ENCODE peak calls at places on chromosome 16, in four cellular contexts. One of them, this sample, is unnamed.

GRCh38 chr16:88854306-88855111 is 2.2 kb downstream of the GALNS start:
- DNase-seq in CD4-positive, CD25-positive, alpha-beta regulatory T cell: peak; percentile 14
- DNase-seq in SK-N-SH: no peak
- DNase-seq in right atrium auricular region: no peak
- DNase-seq in this sample: peak; percentile 29

GRCh38 chr16:11955713-11956123 is 9.3 kb upstream of the TNFRSF17 start:
- DNase-seq in right atrium auricular region: no peak
- DNase-seq in CD4-positive, CD25-positive, alpha-beta regulatory T cell: no peak
- DNase-seq in SK-N-SH: no peak
- DNase-seq in this sample: no peak

GRCh38 chr16:51940183-51940582 is 606.8 kb downstream of the TOX3 start:
- DNase-seq in CD4-positive, CD25-positive, alpha-beta regulatory T cell: no peak
- DNase-seq in right atrium auricular region: no peak
- DNase-seq in SK-N-SH: no peak
- DNase-seq in this sample: no peak

GRCh38 chr16:3727806-3728381 is 10.6 kb upstream of the TRAP1 start:
- DNase-seq in right atrium auricular region: no peak
- DNase-seq in CD4-positive, CD25-positive, alpha-beta regulatory T cell: no peak
- DNase-seq in SK-N-SH: peak; percentile 21
- DNase-seq in this sample: no peak

GRCh38 chr16:728131-728889 is 1.4 kb downstream of the HAGHL start:
- DNase-seq in right atrium auricular region: no peak
- DNase-seq in CD4-positive, CD25-positive, alpha-beta regulatory T cell: peak; percentile 61
- DNase-seq in SK-N-SH: peak; percentile 96
- DNase-seq in this sample: no peak

GRCh38 chr16:57688487-57688986 is 6.1 kb upstream of the DRC7 start:
- DNase-seq in right atrium auricular region: no peak
- DNase-seq in CD4-positive, CD25-positive, alpha-beta regulatory T cell: no peak
- DNase-seq in SK-N-SH: no peak
- DNase-seq in this sample: no peak

GRCh38 chr16:19843371-19843770 is 41.3 kb downstream of the GPRC5B start:
- DNase-seq in SK-N-SH: no peak
- DNase-seq in CD4-positive, CD25-positive, alpha-beta regulatory T cell: no peak
- DNase-seq in right atrium auricular region: no peak
- DNase-seq in this sample: no peak

GRCh38 chr16:26365555-26365954 is 673.8 kb downstream of the HS3ST4 start:
- DNase-seq in SK-N-SH: no peak
- DNase-seq in CD4-positive, CD25-positive, alpha-beta regulatory T cell: no peak
- DNase-seq in right atrium auricular region: no peak
- DNase-seq in this sample: no peak

GRCh38 chr16:23148513-23149266 is 562 bp downstream of the USP31 start:
- DNase-seq in right atrium auricular region: peak; percentile 78
- DNase-seq in SK-N-SH: peak; percentile 78
- DNase-seq in CD4-positive, CD25-positive, alpha-beta regulatory T cell: peak; percentile 43
- DNase-seq in this sample: peak; percentile 40

GRCh38 chr16:84507011-84507982 is 2.8 kb upstream of the MEAK7 start:
- DNase-seq in right atrium auricular region: no peak
- DNase-seq in CD4-positive, CD25-positive, alpha-beta regulatory T cell: no peak
- DNase-seq in SK-N-SH: no peak
- DNase-seq in this sample: no peak

GRCh38 chr16:23729503-23730424 is 16.7 kb upstream of the ERN2 start:
- DNase-seq in SK-N-SH: no peak
- DNase-seq in CD4-positive, CD25-positive, alpha-beta regulatory T cell: no peak
- DNase-seq in right atrium auricular region: no peak
- DNase-seq in this sample: peak; percentile 30

GRCh38 chr16:4244254-4244812 is 2.5 kb upstream of the SRL start:
- DNase-seq in CD4-positive, CD25-positive, alpha-beta regulatory T cell: no peak
- DNase-seq in right atrium auricular region: no peak
- DNase-seq in SK-N-SH: no peak
- DNase-seq in this sample: no peak

GRCh38 chr16:70396209-70396904 is 42.5 kb downstream of the ST3GAL2 start:
- DNase-seq in SK-N-SH: peak; percentile 91
- DNase-seq in CD4-positive, CD25-positive, alpha-beta regulatory T cell: no peak
- DNase-seq in right atrium auricular region: no peak
- DNase-seq in this sample: no peak

GRCh38 chr16:51113254-51114125 is 37.6 kb downstream of the SALL1 start:
- DNase-seq in right atrium auricular region: no peak
- DNase-seq in SK-N-SH: no peak
- DNase-seq in CD4-positive, CD25-positive, alpha-beta regulatory T cell: no peak
- DNase-seq in this sample: no peak

GRCh38 chr16:49520684-49521083 is 147.1 kb downstream of the C16orf78 start:
- DNase-seq in right atrium auricular region: no peak
- DNase-seq in CD4-positive, CD25-positive, alpha-beta regulatory T cell: no peak
- DNase-seq in SK-N-SH: no peak
- DNase-seq in this sample: no peak

GRCh38 chr16:11562941-11563340 is 23.8 kb downstream of the LITAF start:
- DNase-seq in CD4-positive, CD25-positive, alpha-beta regulatory T cell: no peak
- DNase-seq in right atrium auricular region: no peak
- DNase-seq in SK-N-SH: no peak
- DNase-seq in this sample: no peak

GRCh38 chr16:77724174-77724573 is 1.9 kb downstream of the NUDT7 start:
- DNase-seq in SK-N-SH: no peak
- DNase-seq in right atrium auricular region: no peak
- DNase-seq in CD4-positive, CD25-positive, alpha-beta regulatory T cell: no peak
- DNase-seq in this sample: no peak

GRCh38 chr16:73196670-73197069 is 148.7 kb upstream of the ZFHX3 start:
- DNase-seq in SK-N-SH: peak; percentile 42
- DNase-seq in right atrium auricular region: peak; percentile 82
- DNase-seq in CD4-positive, CD25-positive, alpha-beta regulatory T cell: no peak
- DNase-seq in this sample: peak; percentile 35

GRCh38 chr16:83940630-83941378 is 12.2 kb upstream of the OSGIN1 start:
- DNase-seq in CD4-positive, CD25-positive, alpha-beta regulatory T cell: no peak
- DNase-seq in right atrium auricular region: no peak
- DNase-seq in SK-N-SH: no peak
- DNase-seq in this sample: no peak

GRCh38 chr16:58029410-58029809 is 3.9 kb downstream of the MMP15 start:
- DNase-seq in SK-N-SH: no peak
- DNase-seq in right atrium auricular region: no peak
- DNase-seq in CD4-positive, CD25-positive, alpha-beta regulatory T cell: no peak
- DNase-seq in this sample: no peak

GRCh38 chr16:78931267-78932060 is 669.1 kb downstream of the MAF start:
- DNase-seq in right atrium auricular region: no peak
- DNase-seq in SK-N-SH: no peak
- DNase-seq in CD4-positive, CD25-positive, alpha-beta regulatory T cell: no peak
- DNase-seq in this sample: no peak

GRCh38 chr16:87608400-87608985 is 6.2 kb downstream of the JPH3 start:
- DNase-seq in SK-N-SH: no peak
- DNase-seq in CD4-positive, CD25-positive, alpha-beta regulatory T cell: no peak
- DNase-seq in right atrium auricular region: no peak
- DNase-seq in this sample: peak; percentile 71

GRCh38 chr16:75506567-75506966 is 11.3 kb upstream of the CHST6 start:
- DNase-seq in right atrium auricular region: peak; percentile 90
- DNase-seq in CD4-positive, CD25-positive, alpha-beta regulatory T cell: no peak
- DNase-seq in SK-N-SH: no peak
- DNase-seq in this sample: no peak

GRCh38 chr16:31354394-31355291 is at the start of gene ITGAX:
- DNase-seq in CD4-positive, CD25-positive, alpha-beta regulatory T cell: no peak
- DNase-seq in right atrium auricular region: peak; percentile 69
- DNase-seq in SK-N-SH: peak; percentile 17
- DNase-seq in this sample: peak; percentile 13

GRCh38 chr16:31329671-31330552 is 25.1 kb upstream of the ITGAX start:
- DNase-seq in SK-N-SH: no peak
- DNase-seq in right atrium auricular region: no peak
- DNase-seq in CD4-positive, CD25-positive, alpha-beta regulatory T cell: no peak
- DNase-seq in this sample: no peak

GRCh38 chr16:48576927-48577326 is 33.1 kb downstream of the N4BP1 start:
- DNase-seq in CD4-positive, CD25-positive, alpha-beta regulatory T cell: no peak
- DNase-seq in SK-N-SH: no peak
- DNase-seq in right atrium auricular region: no peak
- DNase-seq in this sample: no peak

GRCh38 chr16:73170587-73170986 is 122.7 kb upstream of the ZFHX3 start:
- DNase-seq in SK-N-SH: peak; percentile 53
- DNase-seq in CD4-positive, CD25-positive, alpha-beta regulatory T cell: no peak
- DNase-seq in right atrium auricular region: no peak
- DNase-seq in this sample: no peak

GRCh38 chr16:86608301-86608747 is 30.0 kb downstream of the FOXL1 start:
- DNase-seq in CD4-positive, CD25-positive, alpha-beta regulatory T cell: no peak
- DNase-seq in SK-N-SH: no peak
- DNase-seq in right atrium auricular region: no peak
- DNase-seq in this sample: no peak
- H3K27me3 ChIP-seq in CD4-positive, CD25-positive, alpha-beta regulatory T cell: no peaks in the 10 kb centered on the region
- H3K27me3 ChIP-seq in SK-N-SH: no peaks in the 10 kb centered on the region
- H3K27me3 ChIP-seq in right atrium auricular region: no peaks in the 10 kb centered on the region
- H3K27me3 ChIP-seq in this sample: peaks cover 12% of the 10 kb centered on the region

GRCh38 chr16:15141586-15141985 is 47.5 kb upstream of the RRN3 start:
- DNase-seq in CD4-positive, CD25-positive, alpha-beta regulatory T cell: no peak
- DNase-seq in right atrium auricular region: no peak
- DNase-seq in SK-N-SH: peak; percentile 8
- DNase-seq in this sample: no peak
- H3K4me1 ChIP-seq in CD4-positive, CD25-positive, alpha-beta regulatory T cell: no peaks in the 10 kb centered on the region
- H3K4me1 ChIP-seq in right atrium auricular region: peaks cover 61% of the 10 kb centered on the region
- H3K4me1 ChIP-seq in SK-N-SH: peaks cover 58% of the 10 kb centered on the region
- H3K4me1 ChIP-seq in this sample: no peaks in the 10 kb centered on the region

GRCh38 chr16:86353934-86354333 is 156.4 kb upstream of the FOXF1 start:
- DNase-seq in right atrium auricular region: no peak
- DNase-seq in CD4-positive, CD25-positive, alpha-beta regulatory T cell: no peak
- DNase-seq in SK-N-SH: no peak
- DNase-seq in this sample: no peak
- H3K27me3 ChIP-seq in right atrium auricular region: no peaks in the 10 kb centered on the region
- H3K27me3 ChIP-seq in CD4-positive, CD25-positive, alpha-beta regulatory T cell: no peaks in the 10 kb centered on the region
- H3K27me3 ChIP-seq in SK-N-SH: peaks cover 4% of the 10 kb centered on the region
- H3K27me3 ChIP-seq in this sample: peaks cover 17% of the 10 kb centered on the region

DNA sequence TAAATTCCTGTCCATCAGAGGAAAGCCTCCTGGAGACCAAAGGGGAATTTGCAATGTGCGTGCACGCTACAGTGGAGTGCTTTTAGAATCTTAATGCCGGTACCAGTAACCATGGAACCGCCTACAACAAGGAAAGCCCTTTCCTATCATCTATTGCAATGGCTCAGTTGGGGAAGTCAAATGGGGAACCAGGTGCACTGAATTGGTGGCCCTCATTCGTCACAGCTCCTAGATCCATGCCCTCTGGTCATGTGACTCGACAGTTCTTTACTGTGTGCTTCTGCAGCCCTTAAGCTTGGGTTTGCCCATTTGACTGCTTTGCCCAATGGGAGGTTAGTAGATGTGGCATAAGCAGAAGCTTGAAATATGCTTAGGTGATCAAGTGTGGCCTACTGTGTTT is 110.0 kb downstream of the XYLT1 start:
- DNase-seq in right atrium auricular region: no peak
- DNase-seq in CD4-positive, CD25-positive, alpha-beta regulatory T cell: no peak
- DNase-seq in SK-N-SH: no peak
- DNase-seq in this sample: no peak
- H3K4me1 ChIP-seq in right atrium auricular region: peaks cover 37% of the 10 kb centered on the region
- H3K4me1 ChIP-seq in CD4-positive, CD25-positive, alpha-beta regulatory T cell: peaks cover 79% of the 10 kb centered on the region
- H3K4me1 ChIP-seq in SK-N-SH: peaks cover 53% of the 10 kb centered on the region
- H3K4me1 ChIP-seq in this sample: peaks cover 11% of the 10 kb centered on the region

DNA sequence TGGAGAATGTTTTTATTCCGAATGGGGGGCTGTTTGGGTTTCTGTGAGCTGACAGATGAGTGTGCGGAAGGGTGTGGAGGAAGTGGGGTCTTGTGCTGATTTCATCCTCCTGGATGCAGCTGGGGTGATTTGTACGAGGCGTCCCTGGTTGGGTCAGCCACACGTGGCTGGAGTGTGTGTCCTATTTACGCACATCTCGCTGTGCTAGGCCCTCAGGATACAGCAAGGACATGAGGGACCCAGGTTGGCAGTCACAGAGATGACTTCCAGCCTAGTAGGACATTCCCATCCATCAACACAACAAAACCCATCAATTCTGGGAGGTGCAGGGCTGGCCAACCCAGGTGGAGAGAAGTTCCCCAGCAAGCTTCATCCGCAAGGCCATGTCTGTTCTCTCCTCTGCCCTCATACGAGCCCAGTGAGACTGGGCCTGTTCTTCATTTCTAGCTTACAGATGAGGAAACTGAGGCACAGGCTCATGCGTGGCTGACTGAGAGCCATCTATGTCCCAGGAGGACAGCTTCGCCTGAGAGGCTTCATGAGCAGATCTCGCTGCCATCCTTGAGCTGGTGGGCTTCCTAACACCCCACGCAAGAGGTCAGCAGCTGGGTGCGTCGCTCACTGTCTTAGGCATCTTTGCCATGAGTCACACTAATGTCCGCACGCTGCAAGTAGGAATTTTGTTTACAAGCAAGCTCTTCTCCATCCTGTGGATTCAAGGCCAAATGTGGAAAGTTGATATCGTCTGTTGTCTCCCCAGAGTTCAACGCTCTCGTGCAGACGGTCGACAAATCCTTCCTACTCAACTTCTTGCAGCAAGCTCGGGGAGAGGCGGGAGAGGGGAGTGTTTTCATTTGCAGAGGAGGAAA is 24.4 kb downstream of the IRF8 start:
- DNase-seq in CD4-positive, CD25-positive, alpha-beta regulatory T cell: no peak
- DNase-seq in right atrium auricular region: no peak
- DNase-seq in SK-N-SH: no peak
- DNase-seq in this sample: no peak
- H3K27me3 ChIP-seq in CD4-positive, CD25-positive, alpha-beta regulatory T cell: no peaks in the 10 kb centered on the region
- H3K27me3 ChIP-seq in right atrium auricular region: no peaks in the 10 kb centered on the region
- H3K27me3 ChIP-seq in SK-N-SH: peaks cover 96% of the 10 kb centered on the region
- H3K27me3 ChIP-seq in this sample: peaks cover 10% of the 10 kb centered on the region

GRCh38 chr16:81541314-81541713 is 96.7 kb downstream of the CMIP start:
- DNase-seq in CD4-positive, CD25-positive, alpha-beta regulatory T cell: no peak
- DNase-seq in right atrium auricular region: no peak
- DNase-seq in SK-N-SH: no peak
- DNase-seq in this sample: no peak
- H3K4me1 ChIP-seq in CD4-positive, CD25-positive, alpha-beta regulatory T cell: no peaks in the 10 kb centered on the region
- H3K4me1 ChIP-seq in right atrium auricular region: peaks cover 28% of the 10 kb centered on the region
- H3K4me1 ChIP-seq in SK-N-SH: peaks cover 28% of the 10 kb centered on the region
- H3K4me1 ChIP-seq in this sample: no peaks in the 10 kb centered on the region

DNA sequence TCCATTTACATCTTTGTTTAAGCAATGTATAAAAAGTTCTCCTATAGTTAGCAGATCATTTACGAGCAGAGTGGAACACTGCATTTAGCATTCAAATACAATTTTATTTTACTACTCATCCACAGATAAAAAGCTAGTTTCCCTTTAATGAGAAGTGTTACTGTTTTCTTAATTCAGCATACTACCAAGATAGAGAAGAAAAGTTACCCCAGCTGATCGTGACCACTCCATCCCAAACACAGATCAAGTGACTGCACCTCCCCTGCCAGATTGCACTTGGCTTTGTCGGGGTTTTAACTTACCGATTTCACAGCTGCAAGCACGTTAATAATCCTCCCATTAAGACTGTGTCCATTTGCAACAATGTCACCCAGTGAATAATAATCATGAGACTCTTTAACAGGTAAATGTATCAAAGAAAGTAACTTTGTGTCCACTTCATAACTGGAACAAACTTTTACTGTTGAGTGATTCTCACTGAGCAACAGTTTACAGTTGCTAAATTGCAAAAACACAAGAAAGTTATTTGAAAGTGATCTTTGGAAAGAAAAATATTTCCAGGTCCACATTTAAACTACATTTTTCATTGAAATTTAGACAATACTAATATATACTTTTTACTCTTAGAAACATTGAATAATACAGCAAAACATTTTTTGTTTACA is 14.4 kb downstream of the MEIOB start:
- DNase-seq in right atrium auricular region: no peak
- DNase-seq in SK-N-SH: no peak
- DNase-seq in CD4-positive, CD25-positive, alpha-beta regulatory T cell: no peak
- DNase-seq in this sample: no peak
- H3K27me3 ChIP-seq in right atrium auricular region: no peaks in the 10 kb centered on the region
- H3K27me3 ChIP-seq in SK-N-SH: peaks cover 12% of the 10 kb centered on the region
- H3K27me3 ChIP-seq in CD4-positive, CD25-positive, alpha-beta regulatory T cell: peaks cover 12% of the 10 kb centered on the region
- H3K27me3 ChIP-seq in this sample: peaks cover 30% of the 10 kb centered on the region

GRCh38 chr16:55621771-55622170 is 34.0 kb upstream of the SLC6A2 start:
- DNase-seq in SK-N-SH: no peak
- DNase-seq in right atrium auricular region: no peak
- DNase-seq in CD4-positive, CD25-positive, alpha-beta regulatory T cell: no peak
- DNase-seq in this sample: no peak
- H3K4me1 ChIP-seq in SK-N-SH: peaks cover 2% of the 10 kb centered on the region
- H3K4me1 ChIP-seq in right atrium auricular region: no peaks in the 10 kb centered on the region
- H3K4me1 ChIP-seq in CD4-positive, CD25-positive, alpha-beta regulatory T cell: no peaks in the 10 kb centered on the region
- H3K4me1 ChIP-seq in this sample: no peaks in the 10 kb centered on the region